ENCODE peak calls at places on chromosomes 16 and 17, in seven cellular contexts. C is IMR-90, Y is mesenchymal stem cell, T is H9, F is neuronal stem cell, Q is trophoblast cell, G is H1. N is an unnamed sample.
A peak's percentile ranks its signal among the peaks of the same experiment; 100 is the strongest.

GRCh38 chr16:380837-381787 is 666 bp downstream of the PGAP6 start:
- DNase-seq in T (no peak), C (peak; percentile 10), G (peak; percentile 66), Y (peak; percentile 40), Q (peak; percentile 36), F (no peak), N (no peak)

GRCh38 chr17:64057701-64058263 is 37.3 kb upstream of the ICAM2 start:
- DNase-seq in G (no peak), Y (no peak), T (no peak), Q (no peak), F (no peak), C (no peak), N (no peak)

GRCh38 chr17:63997341-63998048 is 656 bp upstream of the PRR29 start:
- DNase-seq in G (no peak), Q (no peak), F (no peak), Y (no peak), T (peak; percentile 54), C (no peak), N (peak; percentile 54)

GRCh38 chr16:79400462-79401149 is 199.9 kb downstream of the MAF start:
- DNase-seq in G (no peak), C (no peak), Y (no peak), F (no peak), T (no peak), Q (peak; percentile 60), N (no peak)

GRCh38 chr17:50317121-50317520 is 28.8 kb upstream of the XYLT2 start:
- DNase-seq in Q (peak; percentile 71), C (no peak), Y (no peak), T (no peak), G (no peak), F (no peak), N (no peak)

GRCh38 chr17:47240375-47240764 is 13.3 kb upstream of the ITGB3 start:
- DNase-seq in C (no peak), Q (no peak), G (no peak), Y (no peak), F (no peak), T (no peak), N (no peak)

GRCh38 chr16:11576427-11577289 is 10.1 kb downstream of the LITAF start:
- DNase-seq in F (no peak), Q (peak; percentile 53), Y (peak; percentile 48), C (no peak), T (no peak), G (no peak), N (no peak)

GRCh38 chr16:10950393-10950792 is 6.0 kb downstream of the CLEC16A start:
- DNase-seq in Q (peak; percentile 73), G (no peak), F (no peak), T (no peak), Y (peak; percentile 56), C (no peak), N (peak; percentile 52)

GRCh38 chr17:79739148-79740062 is 8.7 kb downstream of the ENPP7 start:
- DNase-seq in G (no peak), T (no peak), Q (peak; percentile 1), C (no peak), Y (no peak), F (no peak), N (no peak)

GRCh38 chr16:720507-720989 is 398 bp upstream of the ANTKMT start:
- DNase-seq in C (peak; percentile 70), T (peak; percentile 73), F (no peak), Q (no peak), Y (peak; percentile 89), G (no peak), N (peak; percentile 83)

GRCh38 chr16:86661715-86662114 is 83.4 kb downstream of the FOXL1 start:
- DNase-seq in T (no peak), C (peak; percentile 49), Y (peak; percentile 84), G (no peak), F (no peak), Q (no peak), N (no peak)

GRCh38 chr17:2405247-2405926 is 4.5 kb upstream of the MNT start:
- DNase-seq in G (no peak), Y (peak; percentile 95), T (no peak), C (peak; percentile 94), F (no peak), Q (peak; percentile 92), N (no peak)

GRCh38 chr16:66889622-66890021 is 9.3 kb downstream of the PDP2 start:
- DNase-seq in Q (no peak), C (no peak), F (no peak), G (no peak), Y (no peak), T (no peak), N (no peak)

GRCh38 chr17:48550313-48551205 is 5.7 kb upstream of the HOXB2 start:
- DNase-seq in T (peak; percentile 75), G (no peak), F (no peak), C (peak; percentile 40), Y (peak; percentile 35), Q (no peak), N (no peak)

GRCh38 chr16:15899538-15900100 is 11.2 kb upstream of the CEP20 start:
- DNase-seq in Q (peak; percentile 89), C (peak; percentile 89), F (no peak), Y (peak; percentile 56), G (no peak), T (peak; percentile 58), N (peak; percentile 85)

GRCh38 chr16:79874391-79874790 is 273.9 kb upstream of the MAF start:
- DNase-seq in F (no peak), Q (no peak), T (no peak), G (no peak), C (no peak), Y (no peak), N (no peak)

GRCh38 chr17:75683467-75684041 is 16.4 kb downstream of the SAP30BP start:
- DNase-seq in Q (no peak), T (no peak), F (no peak), C (peak; percentile 80), G (no peak), Y (peak; percentile 61), N (no peak)

GRCh38 chr16:56847173-56847948 is 17.6 kb upstream of the SLC12A3 start:
- DNase-seq in F (no peak), G (no peak), C (no peak), Q (no peak), T (no peak), Y (no peak), N (no peak)

GRCh38 chr16:22732315-22732840 is 81.6 kb upstream of the HS3ST2 start:
- DNase-seq in Y (no peak), G (no peak), C (no peak), T (no peak), Q (no peak), F (no peak), N (no peak)

GRCh38 chr17:4206945-4207344 is 56.8 kb downstream of the ANKFY1 start:
- DNase-seq in T (peak; percentile 9), F (no peak), Y (no peak), C (no peak), Q (no peak), G (no peak), N (no peak)

GRCh38 chr16:80122155-80122554 is 418.6 kb upstream of the DYNLRB2 start:
- DNase-seq in C (no peak), Q (no peak), F (no peak), G (no peak), T (no peak), Y (peak; percentile 33), N (peak; percentile 65)

GRCh38 chr16:88063201-88063773 is 112.1 kb downstream of the BANP start:
- DNase-seq in C (peak; percentile 85), Q (no peak), Y (peak; percentile 9), F (no peak), T (no peak), G (no peak), N (no peak)

GRCh38 chr16:85369060-85369459 is 244.1 kb upstream of the GSE1 start:
- DNase-seq in F (no peak), Q (no peak), Y (peak; percentile 48), T (no peak), G (no peak), C (no peak), N (no peak)
- H2AK5ac ChIP-seq in F (no peak overlapping the region), Q (peak overlapping the region; percentile 51), Y (peak overlapping the region; percentile 27), T (no peak overlapping the region), G (no peak overlapping the region), C (no peak overlapping the region), N (no peak overlapping the region)

GRCh38 chr17:17456251-17456650 is 20.5 kb upstream of the MED9 start:
- DNase-seq in Q (no peak), Y (no peak), F (no peak), T (no peak), G (no peak), C (no peak), N (no peak)

GRCh38 chr17:17457680-17458079 is 19.1 kb upstream of the MED9 start:
- DNase-seq in C (no peak), Y (no peak), F (no peak), G (no peak), T (no peak), Q (no peak), N (no peak)

GRCh38 chr17:17453088-17453487 is 23.7 kb upstream of the MED9 start:
- DNase-seq in Y (no peak), C (no peak), Q (no peak), T (peak; percentile 17), G (no peak), F (no peak), N (no peak)

GRCh38 chr17:17454276-17454675 is 22.5 kb upstream of the MED9 start:
- DNase-seq in C (no peak), T (no peak), Y (no peak), F (no peak), G (no peak), Q (no peak), N (no peak)

GRCh38 chr17:17455173-17455572 is 21.6 kb upstream of the MED9 start:
- DNase-seq in C (no peak), Y (no peak), T (no peak), F (no peak), G (no peak), Q (no peak), N (no peak)
- H3K27ac ChIP-seq in C (no peak overlapping the region), Y (no peak overlapping the region), T (no peak overlapping the region), F (no peak overlapping the region), G (no peak overlapping the region), Q (no peak overlapping the region), N (no peak overlapping the region)

GRCh38 chr17:28686296-28686695 is 24.3 kb downstream of the SUPT6H start:
- DNase-seq in Q (no peak), C (no peak), Y (no peak), T (no peak), F (no peak), G (no peak), N (no peak)
- H2AK5ac ChIP-seq in Q (no peak overlapping the region), C (no peak overlapping the region), Y (no peak overlapping the region), T (no peak overlapping the region), F (no peak overlapping the region), G (no peak overlapping the region), N (no peak overlapping the region)

GRCh38 chr17:20172378-20172775 is 163.2 kb downstream of the SPECC1 start:
- DNase-seq in F (no peak), G (no peak), C (no peak), Q (no peak), T (peak; percentile 53), Y (no peak), N (peak; percentile 50)

GRCh38 chr17:20171741-20172377 is 162.7 kb downstream of the SPECC1 start:
- DNase-seq in Q (peak; percentile 87), C (peak; percentile 18), G (no peak), Y (no peak), T (no peak), F (no peak), N (peak; percentile 90)

GRCh38 chr17:20174588-20175265 is 165.6 kb downstream of the SPECC1 start:
- DNase-seq in C (peak; percentile 76), G (no peak), Y (peak; percentile 81), F (no peak), T (no peak), Q (peak; percentile 38), N (no peak)

GRCh38 chr17:20173091-20173490 is 163.9 kb downstream of the SPECC1 start:
- DNase-seq in Q (peak; percentile 31), Y (peak; percentile 56), G (no peak), F (no peak), C (no peak), T (no peak), N (no peak)

GRCh38 chr17:20170085-20170484 is 160.9 kb downstream of the SPECC1 start:
- DNase-seq in C (no peak), T (no peak), Y (no peak), F (no peak), G (no peak), Q (no peak), N (no peak)
- H3K27ac ChIP-seq in C (no peak overlapping the region), T (no peak overlapping the region), Y (no peak overlapping the region), F (no peak overlapping the region), G (no peak overlapping the region), Q (peak overlapping the region; percentile 71), N (no peak overlapping the region)

N was measured in mesendoderm.